ENCODE peak calls at places on chromosomes 1 and 21, in eight cellular contexts. U, B, Z, A, X, O, P and E are unnamed samples.

GRCh38 chr1:111988743-111989453 is 570 bp downstream of the KCND3 start:
- DNase-seq in U (no peak), B (no peak), Z (peak), A (no peak), X (no peak), O (no peak), P (no peak), E (no peak)

GRCh38 chr21:17348849-17349248 is 164.0 kb upstream of the CXADR start:
- DNase-seq in U (no peak), B (no peak), Z (no peak), A (no peak), X (no peak), O (no peak), P (no peak), E (no peak)

GRCh38 chr1:151284013-151284577 is 2.0 kb downstream of the ZNF687 start:
- DNase-seq in U (no peak), B (no peak), Z (no peak), A (no peak), X (no peak), O (no peak), P (no peak), E (no peak)

GRCh38 chr1:65832296-65832695 is 39.6 kb downstream of the PDE4B start:
- DNase-seq in U (no peak), B (no peak), Z (no peak), A (no peak), X (no peak), O (no peak), P (no peak), E (peak)

GRCh38 chr1:47791879-47792608 is 205.1 kb downstream of the TRABD2B start:
- DNase-seq in U (no peak), B (no peak), Z (no peak), A (no peak), X (no peak), O (no peak), P (no peak), E (no peak)

GRCh38 chr1:236845830-236846229 is 50.7 kb downstream of the MTR start:
- DNase-seq in U (no peak), B (no peak), Z (no peak), A (no peak), X (no peak), O (no peak), P (no peak), E (no peak)

GRCh38 chr1:181089017-181089776 is 697 bp downstream of the IER5 start:
- DNase-seq in U (no peak), B (no peak), Z (no peak), A (no peak), X (no peak), O (peak), P (no peak), E (no peak)

GRCh38 chr1:155504207-155504606 is 58.4 kb downstream of the ASH1L start:
- DNase-seq in U (no peak), B (peak), Z (peak), A (no peak), X (no peak), O (no peak), P (peak), E (no peak)

GRCh38 chr1:43276673-43277072 is 6.9 kb downstream of the TMEM125 start:
- DNase-seq in U (no peak), B (no peak), Z (no peak), A (no peak), X (no peak), O (no peak), P (no peak), E (no peak)

GRCh38 chr1:212652609-212653008 is 44.0 kb downstream of the ATF3 start:
- DNase-seq in U (no peak), B (no peak), Z (no peak), A (no peak), X (no peak), O (no peak), P (no peak), E (no peak)

GRCh38 chr1:218479436-218480115 is 134.4 kb downstream of the TGFB2 start:
- DNase-seq in U (no peak), B (no peak), Z (no peak), A (no peak), X (no peak), O (no peak), P (no peak), E (no peak)

GRCh38 chr1:71081697-71082080 is 854 bp upstream of the ZRANB2 start:
- DNase-seq in U (no peak), B (no peak), Z (no peak), A (no peak), X (no peak), O (no peak), P (no peak), E (no peak)

GRCh38 chr1:147752531-147752930 is 7.9 kb downstream of the GJA5 start:
- DNase-seq in U (no peak), B (no peak), Z (no peak), A (no peak), X (no peak), O (no peak), P (no peak), E (no peak)

GRCh38 chr1:7656821-7657220 is 114.3 kb upstream of the VAMP3 start:
- DNase-seq in U (no peak), B (no peak), Z (no peak), A (no peak), X (no peak), O (no peak), P (no peak), E (no peak)

GRCh38 chr1:160748877-160749269 is 9.8 kb downstream of the SLAMF7 start:
- DNase-seq in U (no peak), B (no peak), Z (no peak), A (no peak), X (no peak), O (no peak), P (no peak), E (no peak)

GRCh38 chr1:243731301-243731891 is 118.6 kb downstream of the AKT3 start:
- DNase-seq in U (no peak), B (peak), Z (no peak), A (peak), X (no peak), O (no peak), P (no peak), E (no peak)

GRCh38 chr1:180614746-180615145 is 17.1 kb upstream of the XPR1 start:
- DNase-seq in U (no peak), B (no peak), Z (no peak), A (no peak), X (no peak), O (no peak), P (no peak), E (no peak)

GRCh38 chr1:117110774-117111173 is 10.8 kb downstream of the TRIM45 start:
- DNase-seq in U (no peak), B (no peak), Z (no peak), A (no peak), X (no peak), O (no peak), P (no peak), E (no peak)

GRCh38 chr1:225848044-225848955 is 33.9 kb downstream of the TMEM63A start:
- DNase-seq in U (no peak), B (no peak), Z (peak), A (no peak), X (no peak), O (no peak), P (no peak), E (no peak)

GRCh38 chr1:207579436-207579799 is 65.5 kb upstream of the CR1L start:
- DNase-seq in U (no peak), B (peak), Z (peak), A (peak), X (peak), O (no peak), P (peak), E (peak)

GRCh38 chr1:39105061-39105840 is 79.1 kb downstream of the NDUFS5 start:
- DNase-seq in U (peak), B (peak), Z (no peak), A (no peak), X (peak), O (peak), P (peak), E (no peak)

GRCh38 chr1:152182942-152183341 is 23.9 kb upstream of the RPTN start:
- DNase-seq in U (no peak), B (no peak), Z (no peak), A (peak), X (no peak), O (no peak), P (peak), E (no peak)

GRCh38 chr1:35931424-35932157 is 686 bp downstream of the AGO3 start:
- DNase-seq in U (no peak), B (no peak), Z (no peak), A (no peak), X (peak), O (no peak), P (no peak), E (peak)

GRCh38 chr1:242056988-242057744 is 58.3 kb upstream of the MAP1LC3C start:
- DNase-seq in U (no peak), B (no peak), Z (no peak), A (no peak), X (no peak), O (no peak), P (no peak), E (no peak)

GRCh38 chr1:212366901-212367300 is 47.8 kb downstream of the PACC1 start:
- DNase-seq in U (no peak), B (no peak), Z (no peak), A (no peak), X (no peak), O (no peak), P (no peak), E (no peak)

GRCh38 chr1:241551759-241552638 is 19.8 kb downstream of the KMO start:
- DNase-seq in U (peak), B (no peak), Z (no peak), A (no peak), X (peak), O (no peak), P (no peak), E (no peak)

GRCh38 chr21:20999567-21000169 is 1.5 kb downstream of the NCAM2 start:
- DNase-seq in U (peak), B (peak), Z (peak), A (no peak), X (no peak), O (no peak), P (peak), E (no peak)

GRCh38 chr1:26287033-26287711 is 7.3 kb downstream of the SH3BGRL3 start:
- DNase-seq in U (no peak), B (no peak), Z (no peak), A (no peak), X (no peak), O (no peak), P (no peak), E (no peak)

GRCh38 chr1:39890880-39891279 is 7.6 kb upstream of the TRIT1 start:
- DNase-seq in U (no peak), B (no peak), Z (no peak), A (no peak), X (no peak), O (no peak), P (no peak), E (no peak)

GRCh38 chr1:25099343-25099951 is 132.9 kb downstream of the SYF2 start:
- DNase-seq in U (no peak), B (no peak), Z (no peak), A (no peak), X (no peak), O (no peak), P (no peak), E (no peak)

GRCh38 chr21:45322231-45322959 is 34.7 kb upstream of the POFUT2 start:
- DNase-seq in U (peak), B (no peak), Z (no peak), A (no peak), X (no peak), O (no peak), P (no peak), E (no peak)

GRCh38 chr1:64494659-64495058 is 24.7 kb downstream of the CACHD1 start:
- DNase-seq in U (no peak), B (no peak), Z (no peak), A (no peak), X (no peak), O (no peak), P (no peak), E (no peak)

GRCh38 chr1:53543130-53543770 is 84.1 kb downstream of the DMRTB1 start:
- DNase-seq in U (no peak), B (peak), Z (no peak), A (no peak), X (no peak), O (no peak), P (no peak), E (no peak)

GRCh38 chr1:162291000-162291399 is 85.7 kb downstream of the SPATA46 start:
- DNase-seq in U (no peak), B (no peak), Z (no peak), A (no peak), X (no peak), O (no peak), P (no peak), E (no peak)

GRCh38 chr21:31410763-31411278 is 66.8 kb upstream of the TIAM1 start:
- DNase-seq in U (no peak), B (no peak), Z (no peak), A (no peak), X (no peak), O (no peak), P (no peak), E (no peak)